ENCODE peak calls at places on chromosomes 13 and 19, in five cellular contexts. One of them, this sample, is unnamed.

GRCh38 chr19:35777961-35778360 is 2.6 kb downstream of the ARHGAP33 start:
- DNase-seq in bronchial epithelial cell: no peak
- DNase-seq in heart left ventricle: no peak
- DNase-seq in pancreas: no peak
- DNase-seq in uterus: no peak
- DNase-seq in this sample: no peak

GRCh38 chr13:71828564-71828963 is 38.4 kb downstream of the DACH1 start:
- DNase-seq in bronchial epithelial cell: no peak
- DNase-seq in heart left ventricle: no peak
- DNase-seq in pancreas: no peak
- DNase-seq in uterus: no peak
- DNase-seq in this sample: no peak

GRCh38 chr13:99694251-99694650 is 193.0 kb downstream of the TM9SF2 start:
- DNase-seq in bronchial epithelial cell: no peak
- DNase-seq in heart left ventricle: no peak
- DNase-seq in pancreas: no peak
- DNase-seq in uterus: no peak
- DNase-seq in this sample: no peak

GRCh38 chr13:59408738-59409137 is 755.0 kb downstream of the DIAPH3 start:
- DNase-seq in bronchial epithelial cell: no peak
- DNase-seq in heart left ventricle: no peak
- DNase-seq in pancreas: peak
- DNase-seq in uterus: no peak
- DNase-seq in this sample: no peak

GRCh38 chr13:100436099-100436498 is 152.5 kb downstream of the GGACT start:
- DNase-seq in bronchial epithelial cell: no peak
- DNase-seq in heart left ventricle: no peak
- DNase-seq in pancreas: no peak
- DNase-seq in uterus: no peak
- DNase-seq in this sample: no peak

GRCh38 chr19:56295531-56296455 is 18.8 kb downstream of the ZSCAN5A start:
- DNase-seq in bronchial epithelial cell: peak
- DNase-seq in heart left ventricle: no peak
- DNase-seq in pancreas: no peak
- DNase-seq in uterus: no peak
- DNase-seq in this sample: no peak

GRCh38 chr13:113672002-113672651 is 5.1 kb downstream of the GRK1 start:
- DNase-seq in bronchial epithelial cell: no peak
- DNase-seq in heart left ventricle: no peak
- DNase-seq in pancreas: no peak
- DNase-seq in uterus: no peak
- DNase-seq in this sample: no peak

GRCh38 chr13:26202365-26202972 is 19.6 kb downstream of the RNF6 start:
- DNase-seq in bronchial epithelial cell: no peak
- DNase-seq in heart left ventricle: no peak
- DNase-seq in pancreas: no peak
- DNase-seq in uterus: no peak
- DNase-seq in this sample: peak

GRCh38 chr19:10552596-10553053 is 8.9 kb downstream of the ATG4D start:
- DNase-seq in bronchial epithelial cell: no peak
- DNase-seq in heart left ventricle: no peak
- DNase-seq in pancreas: no peak
- DNase-seq in uterus: no peak
- DNase-seq in this sample: no peak

GRCh38 chr13:99299545-99300341 is 7.5 kb downstream of the GPR183 start:
- DNase-seq in bronchial epithelial cell: no peak
- DNase-seq in heart left ventricle: no peak
- DNase-seq in pancreas: no peak
- DNase-seq in uterus: no peak
- DNase-seq in this sample: no peak

GRCh38 chr19:17418710-17419109 is 1.1 kb upstream of the MVB12A start:
- DNase-seq in bronchial epithelial cell: no peak
- DNase-seq in heart left ventricle: no peak
- DNase-seq in pancreas: no peak
- DNase-seq in uterus: no peak
- DNase-seq in this sample: no peak
- H3K4me3 ChIP-seq in bronchial epithelial cell: no peak
- H3K4me3 ChIP-seq in heart left ventricle: no peak
- H3K4me3 ChIP-seq in pancreas: no peak
- H3K4me3 ChIP-seq in uterus: no peak
- H3K4me3 ChIP-seq in this sample: peak

GRCh38 chr19:11887247-11887617 is 350 bp upstream of the ZNF69 start:
- DNase-seq in bronchial epithelial cell: no peak
- DNase-seq in heart left ventricle: no peak
- DNase-seq in pancreas: no peak
- DNase-seq in uterus: no peak
- DNase-seq in this sample: no peak

GRCh38 chr19:11890634-11891033 is 3.1 kb downstream of the ZNF69 start:
- DNase-seq in bronchial epithelial cell: no peak
- DNase-seq in heart left ventricle: no peak
- DNase-seq in pancreas: no peak
- DNase-seq in uterus: no peak
- DNase-seq in this sample: no peak

DNA sequence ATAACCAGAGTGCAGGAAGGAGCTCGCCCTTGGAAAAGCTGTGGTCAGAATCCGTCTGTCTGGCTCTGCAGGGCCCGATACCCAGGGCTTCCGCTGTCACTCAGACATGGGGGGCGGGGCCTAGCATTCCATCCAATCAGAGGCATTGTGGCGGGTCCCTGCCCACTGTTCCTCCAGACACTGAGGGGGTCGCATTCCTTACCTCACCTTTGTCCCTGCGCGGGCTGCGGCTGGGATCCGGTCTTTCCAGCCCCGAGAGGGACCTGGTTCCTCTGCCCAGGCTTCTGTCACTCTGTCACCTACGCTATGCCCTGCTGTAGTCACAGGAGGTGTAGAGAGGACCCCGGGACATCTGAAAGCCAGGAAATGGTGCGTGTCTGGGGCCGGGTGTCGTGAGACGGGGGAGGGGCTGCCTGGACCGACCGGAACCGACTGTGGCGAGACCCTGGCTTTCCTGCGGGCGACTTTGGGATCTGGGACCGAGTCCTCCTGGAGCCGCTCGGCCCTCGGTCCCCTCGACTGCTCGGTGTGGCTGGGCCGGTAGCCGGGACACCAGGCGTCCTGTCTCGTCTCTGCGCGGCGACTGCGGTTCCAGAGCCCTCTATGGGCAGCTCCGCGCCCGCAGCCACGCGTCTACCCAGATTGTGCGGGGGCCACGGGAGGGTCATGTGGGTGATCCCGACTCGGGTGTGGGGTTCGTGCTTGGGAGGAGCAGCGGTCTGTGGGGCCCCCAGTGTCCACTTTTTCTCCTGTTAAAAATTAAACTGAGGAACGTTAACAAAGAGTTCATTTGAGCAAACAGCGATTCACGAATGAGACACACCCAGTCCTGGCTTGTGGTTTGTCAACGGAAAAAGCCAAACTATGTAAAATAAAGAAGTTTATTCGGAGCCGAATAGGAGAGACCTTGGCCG is at the start of gene ZNF69:
- DNase-seq in bronchial epithelial cell: peak
- DNase-seq in heart left ventricle: peak
- DNase-seq in pancreas: peak
- DNase-seq in uterus: peak
- DNase-seq in this sample: peak
- H3K4me3 ChIP-seq in bronchial epithelial cell: peak
- H3K4me3 ChIP-seq in heart left ventricle: peak
- H3K4me3 ChIP-seq in pancreas: peak
- H3K4me3 ChIP-seq in uterus: peak
- H3K4me3 ChIP-seq in this sample: peak

GRCh38 chr13:25018729-25019115 is 77.2 kb upstream of the PABPC3 start:
- DNase-seq in bronchial epithelial cell: no peak
- DNase-seq in heart left ventricle: no peak
- DNase-seq in pancreas: no peak
- DNase-seq in uterus: no peak
- DNase-seq in this sample: no peak
- H3K4me3 ChIP-seq in bronchial epithelial cell: no peak
- H3K4me3 ChIP-seq in heart left ventricle: no peak
- H3K4me3 ChIP-seq in pancreas: peak
- H3K4me3 ChIP-seq in uterus: no peak
- H3K4me3 ChIP-seq in this sample: no peak

DNA sequence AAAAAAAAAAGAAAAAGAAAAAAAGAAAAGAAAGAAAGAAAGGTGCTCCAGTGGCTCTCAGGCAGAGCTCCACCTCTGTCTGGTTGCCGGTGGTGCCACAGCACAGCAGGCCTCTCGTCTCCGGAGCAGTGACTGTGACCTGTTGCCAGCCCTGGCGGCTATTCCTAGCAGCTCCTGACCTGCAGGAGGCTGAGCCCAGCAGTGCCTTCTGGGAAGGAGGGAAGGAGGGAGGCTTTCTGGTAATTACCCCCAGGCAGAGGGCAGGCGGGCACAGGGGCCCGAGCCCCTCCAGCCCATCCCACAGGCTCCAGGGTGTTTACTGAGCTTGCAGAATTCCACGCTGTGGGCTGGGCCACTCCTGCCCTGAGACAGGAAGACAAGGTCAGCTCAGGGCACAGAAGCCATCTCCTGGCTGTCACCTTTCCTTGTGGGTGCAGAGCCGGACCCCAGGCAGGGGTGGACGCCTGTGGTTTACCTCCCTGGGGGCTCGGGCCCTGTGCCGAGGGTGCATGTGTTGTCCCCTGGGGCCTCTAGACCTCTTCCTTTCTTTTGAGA is 77.9 kb downstream of the GNG7 start:
- DNase-seq in bronchial epithelial cell: no peak
- DNase-seq in heart left ventricle: peak
- DNase-seq in pancreas: peak
- DNase-seq in uterus: no peak
- DNase-seq in this sample: no peak
- H3K4me3 ChIP-seq in bronchial epithelial cell: no peak
- H3K4me3 ChIP-seq in heart left ventricle: no peak
- H3K4me3 ChIP-seq in pancreas: no peak
- H3K4me3 ChIP-seq in uterus: no peak
- H3K4me3 ChIP-seq in this sample: no peak

DNA sequence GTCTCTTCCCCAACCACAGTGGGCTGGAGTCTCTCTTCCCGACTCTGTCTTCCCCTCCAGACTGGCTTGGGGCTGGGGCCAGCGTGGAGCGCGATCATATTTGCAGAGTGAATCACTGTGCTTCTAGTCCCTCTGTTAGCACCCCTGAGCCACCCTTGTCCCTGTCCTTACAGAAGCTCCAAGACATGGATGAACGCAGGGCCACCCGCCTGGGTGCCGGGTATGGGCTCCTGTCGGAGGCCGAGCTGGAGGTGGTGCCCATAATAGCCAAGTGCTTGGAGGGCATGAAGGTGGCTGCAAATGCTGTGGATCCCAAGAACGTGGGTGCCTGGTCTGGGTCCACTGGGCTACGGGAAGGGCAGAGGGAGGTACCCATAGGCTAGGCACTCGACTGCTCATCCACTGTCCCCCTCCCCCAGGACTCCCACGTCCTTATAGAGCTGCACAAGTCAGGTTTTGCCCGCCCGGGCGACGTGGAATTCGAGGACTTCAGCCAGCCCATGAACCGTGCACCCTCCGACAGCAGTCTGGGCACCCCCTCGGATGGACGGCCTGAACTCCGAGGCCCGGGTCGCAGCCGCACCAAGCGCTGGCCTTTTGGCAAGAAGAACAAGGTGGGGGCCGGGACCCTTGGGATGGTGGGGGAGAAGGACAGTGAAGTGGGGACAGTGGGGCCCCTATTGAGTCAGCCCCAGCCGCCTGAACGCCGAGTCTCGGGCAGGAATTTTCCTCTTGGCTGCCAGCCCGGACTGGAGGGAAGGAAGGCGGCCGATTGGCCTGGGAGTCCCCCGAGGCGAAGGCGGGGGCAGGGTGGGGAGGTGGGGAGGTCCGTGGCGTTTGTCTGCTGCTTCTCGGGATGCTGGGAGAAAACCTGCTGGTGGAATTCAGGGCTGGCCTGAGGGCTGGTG is 5.2 kb downstream of the TRIP10 start:
- DNase-seq in bronchial epithelial cell: peak
- DNase-seq in heart left ventricle: peak
- DNase-seq in pancreas: peak
- DNase-seq in uterus: peak
- DNase-seq in this sample: peak
- H3K4me3 ChIP-seq in bronchial epithelial cell: no peak
- H3K4me3 ChIP-seq in heart left ventricle: no peak
- H3K4me3 ChIP-seq in pancreas: no peak
- H3K4me3 ChIP-seq in uterus: no peak
- H3K4me3 ChIP-seq in this sample: no peak

DNA sequence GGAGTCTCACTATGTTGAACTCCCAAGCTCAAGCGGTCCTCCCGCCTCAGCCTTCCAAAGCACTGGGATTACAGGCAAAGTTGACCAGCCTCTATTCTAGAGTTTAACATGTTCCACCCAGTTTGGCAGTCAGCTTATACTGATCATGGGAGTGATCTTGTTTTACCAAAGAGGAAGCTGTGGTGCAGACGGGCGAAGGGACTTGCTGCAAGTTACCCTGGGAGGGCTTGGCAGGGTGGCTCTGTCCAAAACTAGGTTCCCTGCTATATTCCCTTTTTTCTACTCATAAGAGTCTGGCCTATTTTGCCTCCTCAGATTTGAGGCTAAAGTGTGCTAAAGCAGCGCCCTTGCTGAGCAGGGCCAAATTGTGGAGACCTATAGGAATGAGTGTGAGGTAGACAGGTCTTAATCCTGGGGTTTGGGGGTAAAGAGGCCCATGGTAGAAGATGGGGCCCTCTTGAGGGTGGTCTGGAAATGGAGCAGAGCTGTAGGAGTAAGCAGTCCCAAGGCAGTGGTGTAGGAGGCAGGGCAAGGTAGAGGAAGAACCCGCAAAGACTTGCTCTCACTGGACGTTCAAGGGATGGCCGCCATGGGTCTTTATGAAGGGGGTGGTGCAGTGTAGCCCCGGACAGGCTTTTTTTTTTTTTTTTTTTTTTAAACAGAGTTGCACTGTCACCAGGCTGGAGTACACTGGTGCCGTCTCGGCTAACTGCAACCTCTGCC is 3.3 kb downstream of the RPS19 start:
- DNase-seq in bronchial epithelial cell: no peak
- DNase-seq in heart left ventricle: no peak
- DNase-seq in pancreas: no peak
- DNase-seq in uterus: no peak
- DNase-seq in this sample: no peak
- H3K4me3 ChIP-seq in bronchial epithelial cell: no peak
- H3K4me3 ChIP-seq in heart left ventricle: no peak
- H3K4me3 ChIP-seq in pancreas: no peak
- H3K4me3 ChIP-seq in uterus: no peak
- H3K4me3 ChIP-seq in this sample: no peak

GRCh38 chr19:38457690-38458405 is 24.4 kb downstream of the RYR1 start:
- DNase-seq in bronchial epithelial cell: no peak
- DNase-seq in heart left ventricle: no peak
- DNase-seq in pancreas: no peak
- DNase-seq in uterus: no peak
- DNase-seq in this sample: no peak
- H3K4me3 ChIP-seq in bronchial epithelial cell: no peak
- H3K4me3 ChIP-seq in heart left ventricle: no peak
- H3K4me3 ChIP-seq in pancreas: no peak
- H3K4me3 ChIP-seq in uterus: no peak
- H3K4me3 ChIP-seq in this sample: no peak